ENCODE peak calls at places on chromosomes 6 and 20, in ten cellular contexts. S is keratinocyte, L is right lobe of liver, V is fibroblast of lung, I is breast epithelium, U is ascending aorta, M is H9, N is tibial artery, P is uterus, R is heart right ventricle. O is an unnamed sample.

GRCh38 chr20:21490105-21490504 is 23.8 kb downstream of the NKX2-2 start:
- DNase-seq in M (no peak), L (no peak), R (no peak), N (no peak), S (no peak), I (no peak), U (no peak), V (peak; percentile 20), P (no peak), O (no peak)

GRCh38 chr6:130396722-130397121 is 30.9 kb downstream of the TMEM200A start:
- DNase-seq in N (no peak), L (no peak), V (no peak), R (no peak), S (no peak), P (no peak), M (no peak), I (no peak), U (no peak), O (no peak)

GRCh38 chr6:130140084-130140483 is 82.7 kb downstream of the SAMD3 start:
- DNase-seq in U (no peak), S (no peak), V (peak; percentile 71), R (no peak), N (no peak), M (no peak), L (no peak), P (no peak), I (no peak), O (no peak)

GRCh38 chr6:112188906-112189305 is 65.5 kb downstream of the LAMA4 start:
- DNase-seq in N (no peak), S (no peak), I (no peak), P (peak; percentile 44), V (peak; percentile 40), L (no peak), U (no peak), M (no peak), R (no peak), O (no peak)

GRCh38 chr6:143058987-143059386 is 1.7 kb upstream of the AIG1 start:
- DNase-seq in R (no peak), N (no peak), M (no peak), V (no peak), P (no peak), I (no peak), L (no peak), U (no peak), S (no peak), O (no peak)

GRCh38 chr20:50379049-50379990 is 130.9 kb upstream of the PTPN1 start:
- DNase-seq in N (peak; percentile 97), P (peak; percentile 96), L (peak; percentile 86), M (no peak), R (peak; percentile 94), V (peak; percentile 97), S (no peak), I (peak; percentile 94), U (peak; percentile 97), O (peak; percentile 99)

GRCh38 chr20:60060593-60060992 is 102.4 kb downstream of the CDH26 start:
- DNase-seq in S (no peak), V (no peak), P (no peak), M (no peak), R (no peak), I (no peak), U (no peak), L (no peak), N (no peak), O (peak; percentile 77)

GRCh38 chr6:93059911-93060310 is 359.4 kb downstream of the EPHA7 start:
- DNase-seq in M (no peak), N (no peak), L (no peak), I (no peak), R (no peak), P (no peak), S (no peak), U (no peak), V (no peak), O (no peak)

GRCh38 chr6:42250509-42250908 is 32.8 kb upstream of the MRPS10 start:
- DNase-seq in M (no peak), N (no peak), V (no peak), S (no peak), R (no peak), L (no peak), I (no peak), U (no peak), P (no peak), O (no peak)

GRCh38 chr6:38034269-38034914 is 214.9 kb downstream of the ZFAND3 start:
- DNase-seq in M (no peak), V (peak; percentile 83), N (no peak), R (no peak), U (no peak), S (peak; percentile 11), L (no peak), P (no peak), I (no peak), O (no peak)

GRCh38 chr20:33518071-33518470 is 28.2 kb downstream of the CBFA2T2 start:
- DNase-seq in P (no peak), S (no peak), V (peak; percentile 47), N (no peak), L (no peak), I (no peak), M (no peak), R (no peak), U (no peak), O (no peak)

GRCh38 chr20:63657260-63657936 is 714 bp upstream of the RTEL1 start:
- DNase-seq in V (peak; percentile 36), N (no peak), U (no peak), L (no peak), S (no peak), M (no peak), I (no peak), R (no peak), P (peak; percentile 31), O (no peak)
- H3K4me1 ChIP-seq in V (peaks cover 7% of the 10 kb centered on the region), N (no peaks in the 10 kb centered on the region), U (peaks cover 20% of the 10 kb centered on the region), L (no peaks in the 10 kb centered on the region), S (peaks cover 14% of the 10 kb centered on the region), M (no peaks in the 10 kb centered on the region), I (peaks cover 17% of the 10 kb centered on the region), R (peaks cover 32% of the 10 kb centered on the region), P (peaks cover 5% of the 10 kb centered on the region), O (peaks cover 22% of the 10 kb centered on the region)

GRCh38 chr20:3100480-3100879 is 16.0 kb upstream of the AVP start:
- DNase-seq in U (no peak), R (no peak), N (no peak), L (no peak), V (no peak), I (no peak), M (no peak), S (no peak), P (no peak), O (no peak)

GRCh38 chr20:3093861-3094361 is 9.4 kb upstream of the AVP start:
- DNase-seq in S (no peak), R (no peak), M (no peak), V (no peak), U (no peak), L (no peak), I (no peak), N (no peak), P (no peak), O (no peak)

GRCh38 chr20:3092611-3093379 is 8.3 kb upstream of the AVP start:
- DNase-seq in M (peak; percentile 52), N (no peak), L (no peak), R (no peak), P (no peak), S (no peak), I (no peak), U (no peak), V (no peak), O (no peak)

GRCh38 chr20:3090565-3090964 is 6.0 kb upstream of the AVP start:
- DNase-seq in S (no peak), I (no peak), V (no peak), L (no peak), M (no peak), P (no peak), R (no peak), U (no peak), N (no peak), O (no peak)

GRCh38 chr20:3094848-3095629 is 10.5 kb upstream of the AVP start:
- DNase-seq in N (no peak), U (no peak), L (no peak), I (no peak), P (no peak), S (no peak), R (no peak), M (no peak), V (no peak), O (no peak)
- H3K27ac ChIP-seq in N (no peak overlapping the region), U (no peak overlapping the region), L (no peak overlapping the region), I (no peak overlapping the region), P (no peak overlapping the region), S (no peak overlapping the region), R (no peak overlapping the region), M (no peak overlapping the region), V (no peak overlapping the region), O (no peak overlapping the region)

DNA sequence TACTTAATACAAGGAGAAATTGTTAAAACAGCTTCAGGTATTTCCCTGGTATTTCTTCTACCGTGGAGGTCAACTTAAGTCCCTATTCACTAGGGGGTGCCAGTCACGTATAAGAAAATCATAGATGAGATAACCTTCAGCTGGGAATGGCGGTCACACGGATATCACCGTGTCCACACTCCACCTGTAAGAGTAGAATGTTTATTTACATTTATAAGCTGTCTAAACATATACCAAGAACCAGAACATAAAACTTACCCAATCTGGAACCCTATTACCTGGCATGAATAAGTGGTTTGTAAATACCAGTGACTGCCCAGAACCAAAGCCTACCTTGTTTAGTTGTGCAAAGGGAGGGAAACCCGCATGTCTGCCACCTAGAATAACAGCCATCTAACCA is 1.9 kb upstream of the ELOVL4 start:
- DNase-seq in I (no peak), R (peak; percentile 9), L (no peak), P (no peak), V (peak; percentile 80), U (peak; percentile 71), N (no peak), S (peak; percentile 36), M (peak; percentile 61), O (no peak)
- H3K4me1 ChIP-seq in I (peaks cover 3% of the 10 kb centered on the region), R (peaks cover 12% of the 10 kb centered on the region), L (no peaks in the 10 kb centered on the region), P (no peaks in the 10 kb centered on the region), V (peaks cover 3% of the 10 kb centered on the region), U (peaks cover 3% of the 10 kb centered on the region), N (no peaks in the 10 kb centered on the region), S (peaks cover 11% of the 10 kb centered on the region), M (peaks cover 4% of the 10 kb centered on the region), O (no peaks in the 10 kb centered on the region)

GRCh38 chr6:32194825-32195651 is 2.6 kb upstream of the GPSM3 start:
- DNase-seq in U (peak; percentile 76), L (no peak), R (peak; percentile 59), I (peak; percentile 58), V (peak; percentile 73), S (no peak), P (no peak), N (no peak), M (peak; percentile 43), O (no peak)

GRCh38 chr6:32195902-32196681 is 3.6 kb upstream of the GPSM3 start:
- DNase-seq in I (peak; percentile 98), R (peak; percentile 98), N (peak; percentile 94), L (peak; percentile 91), V (peak; percentile 84), U (peak; percentile 96), S (no peak), P (peak; percentile 92), M (peak; percentile 94), O (peak; percentile 72)

GRCh38 chr6:32195652-32195901 is 3.1 kb upstream of the GPSM3 start:
- DNase-seq in P (peak; percentile 100), V (peak; percentile 100), I (peak; percentile 100), R (peak; percentile 100), U (peak; percentile 100), L (peak; percentile 100), M (peak; percentile 100), S (peak; percentile 97), N (peak; percentile 100), O (peak; percentile 100)

GRCh38 chr6:32192608-32193039 is at the start of gene GPSM3:
- DNase-seq in P (no peak), U (no peak), M (peak; percentile 67), V (peak; percentile 37), I (no peak), N (peak; percentile 75), R (peak; percentile 71), S (no peak), L (peak; percentile 75), O (no peak)

GRCh38 chr6:32194388-32194787 is 1.9 kb upstream of the GPSM3 start:
- DNase-seq in I (no peak), L (no peak), R (no peak), V (no peak), U (no peak), P (no peak), S (no peak), N (no peak), M (no peak), O (no peak)
- H3K27ac ChIP-seq in I (peak overlapping the region; percentile 100), L (peak overlapping the region; percentile 75), R (peak overlapping the region; percentile 99), V (no peak overlapping the region), U (peak overlapping the region; percentile 92), P (peak overlapping the region; percentile 100), S (no peak overlapping the region), N (peak overlapping the region; percentile 87), M (no peak overlapping the region), O (peak overlapping the region; percentile 91)